ENCODE peak calls at places on chromosomes 2 and 18, in eight cellular contexts. O, L, C, S, R, I, X and U are unnamed samples.

GRCh38 chr2:218152777-218153176 is 14.0 kb downstream of the CXCR1 start:
- DNase-seq in I (no peak), S (no peak), L (no peak), X (no peak), R (no peak), O (peak; percentile 6), C (no peak), U (no peak)

GRCh38 chr2:28895189-28895893 is 874 bp downstream of the WDR43 start:
- DNase-seq in L (peak; percentile 26), I (peak; percentile 46), X (peak; percentile 28), C (no peak), O (no peak), R (peak; percentile 18), S (peak; percentile 63), U (peak; percentile 38)

GRCh38 chr2:96535331-96535730 is 1.2 kb upstream of the ARID5A start:
- DNase-seq in O (no peak), R (no peak), L (no peak), S (no peak), X (no peak), C (no peak), I (no peak), U (no peak)

GRCh38 chr2:198314559-198315153 is 510.3 kb downstream of the PLCL1 start:
- DNase-seq in S (no peak), L (peak; percentile 77), O (no peak), C (peak; percentile 49), I (no peak), R (no peak), X (peak; percentile 77), U (no peak)

GRCh38 chr18:13804305-13804704 is 19.6 kb upstream of the MC5R start:
- DNase-seq in C (no peak), R (no peak), S (no peak), L (no peak), O (no peak), I (no peak), X (no peak), U (no peak)

GRCh38 chr18:66873899-66874298 is 270.0 kb upstream of the CDH19 start:
- DNase-seq in S (no peak), L (no peak), R (no peak), C (no peak), O (no peak), I (no peak), X (no peak), U (no peak)

GRCh38 chr18:28150925-28151324 is 26.0 kb downstream of the CDH2 start:
- DNase-seq in S (no peak), X (no peak), C (no peak), I (no peak), O (no peak), L (no peak), R (no peak), U (no peak)

GRCh38 chr2:236688157-236688556 is 118.5 kb downstream of the ACKR3 start:
- DNase-seq in I (no peak), S (no peak), C (no peak), O (no peak), L (no peak), R (no peak), X (no peak), U (no peak)

GRCh38 chr18:53551868-53552426 is 672.5 kb downstream of the MBD2 start:
- DNase-seq in O (no peak), R (no peak), C (no peak), I (no peak), X (no peak), L (no peak), S (no peak), U (no peak)

DNA sequence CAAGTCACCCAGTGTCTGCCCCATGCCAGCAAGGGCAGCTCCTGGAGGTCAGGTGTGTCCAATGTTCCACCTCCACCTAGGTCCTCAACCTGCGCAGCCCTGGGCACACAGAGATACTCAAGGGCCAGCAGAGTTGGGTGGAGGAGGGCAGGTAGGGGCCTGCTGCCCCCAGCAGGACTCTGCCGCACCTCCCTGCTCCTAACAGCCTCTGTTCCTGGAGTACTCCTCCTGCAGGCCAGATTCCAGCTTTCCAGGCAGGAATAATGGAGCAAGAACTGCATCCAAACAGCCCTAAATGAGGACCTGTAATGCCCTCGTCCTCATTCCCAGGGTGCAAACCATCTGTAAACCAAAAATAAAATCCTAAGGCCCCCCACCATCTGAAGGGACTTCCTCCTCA is 44.4 kb upstream of the ACAA2 start:
- DNase-seq in S (no peak), R (no peak), O (no peak), L (peak; percentile 9), I (no peak), C (no peak), X (no peak), U (no peak)
- TF ChIP-seq CTCF in S (no peak), R (no peak), O (no peak), L (peak; percentile 16), I (no peak), C (no peak), X (no peak), U (no peak)

DNA sequence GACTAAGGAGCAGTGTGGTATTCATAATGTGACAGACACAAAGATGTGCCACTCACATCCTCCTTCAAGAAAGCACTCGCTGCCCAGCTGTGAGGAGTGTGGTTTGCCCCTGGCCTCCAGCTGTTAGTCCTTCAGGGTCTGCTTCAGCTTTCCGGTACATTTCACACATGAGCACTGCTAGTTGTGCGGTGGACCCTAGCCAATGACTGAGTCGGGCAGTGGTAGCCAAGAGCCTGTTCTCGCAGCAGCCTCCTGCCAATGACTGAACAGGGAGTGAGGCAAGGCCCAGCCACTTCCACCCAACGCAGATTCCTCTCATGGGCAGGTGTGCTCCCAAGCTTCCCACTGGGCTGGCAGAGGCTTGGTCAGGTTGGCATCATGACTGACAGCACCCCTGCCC is 254.3 kb downstream of the RBM43 start:
- DNase-seq in C (no peak), R (no peak), I (no peak), X (no peak), O (peak; percentile 3), L (no peak), S (no peak), U (no peak)
- TF ChIP-seq CTCF in C (no peak), R (no peak), I (no peak), X (no peak), O (no peak), L (no peak), S (no peak), U (no peak)

GRCh38 chr18:48996901-48997463 is 46.2 kb upstream of the SMAD7 start:
- DNase-seq in X (peak; percentile 84), S (no peak), C (peak; percentile 95), I (peak; percentile 64), L (peak; percentile 46), R (no peak), O (no peak), U (no peak)
- TF ChIP-seq CTCF in X (no peak), S (no peak), C (no peak), I (no peak), L (no peak), R (no peak), O (no peak), U (no peak)

GRCh38 chr2:207487650-207488315 is 42.0 kb upstream of the CREB1 start:
- DNase-seq in O (no peak), S (no peak), X (peak; percentile 89), R (no peak), I (peak; percentile 21), C (peak; percentile 81), L (peak; percentile 76), U (no peak)
- TF ChIP-seq CTCF in O (no peak), S (no peak), X (peak; percentile 51), R (no peak), I (no peak), C (peak; percentile 69), L (peak; percentile 20), U (no peak)

GRCh38 chr2:180358458-180358857 is 351.4 kb upstream of the CWC22 start:
- DNase-seq in S (no peak), L (no peak), C (no peak), X (no peak), I (no peak), O (no peak), R (no peak), U (no peak)
- TF ChIP-seq CTCF in S (no peak), L (peak; percentile 27), C (peak; percentile 8), X (no peak), I (no peak), O (no peak), R (no peak), U (no peak)